ENCODE peak calls at places on chromosomes 7 and 10, in nine cellular contexts. Y is M059J; E is RWPE1; R is T follicular helper cell; L is endothelial cell; S is GM04503; H is CD4-positive, alpha-beta memory T cell; I is NCI-H774; F is activated T-cell treated with anti-CD3 and anti-CD28 coated beads, Interleukin-2, amount 50 U/mL, for 48 hours. U is an unnamed sample.

GRCh38 chr10:91090761-91091529 is 129.5 kb upstream of the PCGF5 start:
- DNase-seq in Y (peak; percentile 15), E (no peak), R (no peak), L (no peak), S (peak; percentile 8), H (no peak), I (no peak), F (no peak), U (peak; percentile 17)

GRCh38 chr10:133216776-133217175 is 13.2 kb upstream of the UTF1 start:
- DNase-seq in Y (no peak), E (no peak), R (no peak), L (no peak), S (no peak), H (no peak), I (no peak), F (no peak), U (no peak)

GRCh38 chr10:125621052-125621451 is 61.9 kb downstream of the TEX36 start:
- DNase-seq in Y (no peak), E (no peak), R (no peak), L (no peak), S (no peak), H (no peak), I (no peak), F (no peak), U (no peak)

GRCh38 chr7:114047889-114048288 is 129.1 kb upstream of the PPP1R3A start:
- DNase-seq in Y (peak; percentile 65), E (peak; percentile 4), R (no peak), L (no peak), S (peak; percentile 15), H (peak; percentile 7), I (no peak), F (no peak), U (peak; percentile 70)

GRCh38 chr10:114261116-114261515 is 22.1 kb downstream of the VWA2 start:
- DNase-seq in Y (peak; percentile 88), E (no peak), R (no peak), L (no peak), S (peak; percentile 49), H (no peak), I (no peak), F (no peak), U (peak; percentile 60)

GRCh38 chr10:132701099-132701845 is 84.7 kb downstream of the NKX6-2 start:
- DNase-seq in Y (no peak), E (no peak), R (no peak), L (no peak), S (no peak), H (no peak), I (no peak), F (no peak), U (no peak)

GRCh38 chr7:27101188-27101905 is 1.1 kb downstream of the HOXA2 start:
- DNase-seq in Y (peak; percentile 55), E (no peak), R (no peak), L (no peak), S (no peak), H (no peak), I (no peak), F (no peak), U (no peak)

GRCh38 chr7:128035712-128036111 is 4.5 kb upstream of the LRRC4 start:
- DNase-seq in Y (no peak), E (no peak), R (no peak), L (no peak), S (no peak), H (no peak), I (no peak), F (no peak), U (no peak)

GRCh38 chr10:37710831-37711616 is 146.4 kb downstream of the ZNF248 start:
- DNase-seq in Y (peak; percentile 29), E (no peak), R (no peak), L (no peak), S (no peak), H (no peak), I (no peak), F (no peak), U (no peak)

GRCh38 chr10:121781101-121781500 is 146.7 kb downstream of the ATE1 start:
- DNase-seq in Y (peak; percentile 12), E (peak; percentile 85), R (no peak), L (no peak), S (no peak), H (no peak), I (no peak), F (no peak), U (no peak)

GRCh38 chr10:132062181-132062515 is 3.6 kb upstream of the JAKMIP3 start:
- DNase-seq in Y (no peak), E (no peak), R (no peak), L (no peak), S (no peak), H (no peak), I (no peak), F (no peak), U (no peak)

GRCh38 chr10:116796910-116797513 is 52.3 kb upstream of the ENO4 start:
- DNase-seq in Y (peak; percentile 63), E (peak; percentile 81), R (peak; percentile 60), L (peak; percentile 90), S (no peak), H (peak; percentile 52), I (peak; percentile 42), F (peak; percentile 72), U (peak; percentile 20)

GRCh38 chr10:49600046-49600445 is 10.1 kb upstream of the SLC18A3 start:
- DNase-seq in Y (no peak), E (no peak), R (no peak), L (no peak), S (no peak), H (no peak), I (no peak), F (no peak), U (no peak)

GRCh38 chr7:4873071-4873944 is 10.2 kb downstream of the RADIL start:
- DNase-seq in Y (no peak), E (no peak), R (no peak), L (no peak), S (no peak), H (no peak), I (no peak), F (no peak), U (no peak)

GRCh38 chr7:23469150-23469960 is 936 bp downstream of the IGF2BP3 start:
- DNase-seq in Y (peak; percentile 49), E (no peak), R (no peak), L (peak; percentile 51), S (no peak), H (peak; percentile 38), I (peak; percentile 12), F (peak; percentile 54), U (no peak)

GRCh38 chr7:87231243-87231642 is 11.7 kb upstream of the TMEM243 start:
- DNase-seq in Y (no peak), E (no peak), R (no peak), L (no peak), S (no peak), H (no peak), I (no peak), F (no peak), U (no peak)

GRCh38 chr7:85160223-85160622 is 26.6 kb downstream of the SEMA3D start:
- DNase-seq in Y (peak; percentile 85), E (peak; percentile 39), R (no peak), L (no peak), S (no peak), H (no peak), I (no peak), F (no peak), U (peak; percentile 49)

GRCh38 chr10:77564781-77565589 is 72.6 kb downstream of the KCNMA1 start:
- DNase-seq in Y (peak; percentile 92), E (peak; percentile 63), R (no peak), L (no peak), S (peak; percentile 43), H (no peak), I (no peak), F (no peak), U (no peak)

GRCh38 chr7:34425631-34426384 is 232.2 kb upstream of the NPSR1 start:
- DNase-seq in Y (no peak), E (no peak), R (no peak), L (no peak), S (no peak), H (no peak), I (no peak), F (no peak), U (no peak)

GRCh38 chr7:97479740-97480290 is 252.1 kb upstream of the TAC1 start:
- DNase-seq in Y (no peak), E (no peak), R (no peak), L (no peak), S (no peak), H (no peak), I (no peak), F (no peak), U (no peak)

GRCh38 chr7:122301291-122301690 is 3.3 kb downstream of the FEZF1 start:
- DNase-seq in Y (no peak), E (no peak), R (no peak), L (no peak), S (no peak), H (no peak), I (no peak), F (no peak), U (no peak)

GRCh38 chr7:12638851-12639467 is 48.5 kb upstream of the ARL4A start:
- DNase-seq in Y (peak; percentile 57), E (peak; percentile 42), R (no peak), L (no peak), S (no peak), H (peak; percentile 54), I (peak; percentile 26), F (no peak), U (peak; percentile 10)

GRCh38 chr7:40077849-40078248 is 56.6 kb downstream of the MPLKIP start:
- DNase-seq in Y (no peak), E (no peak), R (no peak), L (no peak), S (no peak), H (no peak), I (no peak), F (no peak), U (peak; percentile 33)

GRCh38 chr7:44131173-44132009 is 8.0 kb upstream of the POLD2 start:
- DNase-seq in Y (peak; percentile 50), E (peak; percentile 23), R (no peak), L (no peak), S (no peak), H (no peak), I (peak; percentile 37), F (no peak), U (no peak)

GRCh38 chr7:9600974-9601373 is 1167.6 kb downstream of the NXPH1 start:
- DNase-seq in Y (no peak), E (no peak), R (no peak), L (peak; percentile 65), S (no peak), H (no peak), I (no peak), F (no peak), U (no peak)

GRCh38 chr7:128703605-128704004 is 31.5 kb downstream of the GARIN1A start:
- DNase-seq in Y (peak; percentile 47), E (no peak), R (no peak), L (no peak), S (peak; percentile 27), H (no peak), I (no peak), F (no peak), U (no peak)

GRCh38 chr10:10794056-10794455 is 223.6 kb upstream of the CELF2 start:
- DNase-seq in Y (peak; percentile 36), E (peak; percentile 56), R (no peak), L (no peak), S (no peak), H (no peak), I (no peak), F (no peak), U (no peak)

GRCh38 chr10:58818889-58819288 is 306.2 kb downstream of the BICC1 start:
- DNase-seq in Y (peak; percentile 62), E (no peak), R (no peak), L (no peak), S (no peak), H (no peak), I (peak; percentile 52), F (no peak), U (no peak)

GRCh38 chr7:149248777-149249176 is 9.3 kb downstream of the ZNF212 start:
- DNase-seq in Y (no peak), E (no peak), R (no peak), L (no peak), S (no peak), H (no peak), I (no peak), F (peak; percentile 68), U (no peak)

GRCh38 chr10:122703483-122704448 is 4.1 kb upstream of the C10orf120 start:
- DNase-seq in Y (peak; percentile 57), E (peak; percentile 90), R (peak; percentile 24), L (peak; percentile 87), S (peak; percentile 5), H (peak; percentile 20), I (no peak), F (peak; percentile 64), U (peak; percentile 21)

GRCh38 chr10:73251683-73252444 is 580 bp downstream of the MRPS16 start:
- DNase-seq in Y (no peak), E (no peak), R (no peak), L (peak; percentile 5), S (no peak), H (no peak), I (no peak), F (no peak), U (no peak)

U was measured in AG09309.